ENCODE peak calls at places on chromosomes 7 and 10, in five cellular contexts. One of them, this sample, is unnamed.
A peak's percentile ranks its signal among the peaks of the same experiment; 100 is the strongest.

GRCh38 chr10:3961082-3961481 is 176.1 kb upstream of the KLF6 start:
- DNase-seq in Peyer's patch: peak; percentile 73
- DNase-seq in spleen: no peak
- DNase-seq in IMR-90: no peak
- DNase-seq in thyroid gland: no peak
- DNase-seq in this sample: no peak

GRCh38 chr10:26725837-26726727 is 28.6 kb downstream of the PDSS1 start:
- DNase-seq in Peyer's patch: peak; percentile 77
- DNase-seq in spleen: peak; percentile 83
- DNase-seq in IMR-90: peak; percentile 67
- DNase-seq in thyroid gland: peak; percentile 78
- DNase-seq in this sample: no peak

GRCh38 chr10:133295426-133296320 is 13.0 kb downstream of the TUBGCP2 start:
- DNase-seq in Peyer's patch: no peak
- DNase-seq in spleen: peak; percentile 71
- DNase-seq in IMR-90: no peak
- DNase-seq in thyroid gland: no peak
- DNase-seq in this sample: no peak

GRCh38 chr7:90736968-90737939 is 141.1 kb downstream of the CDK14 start:
- DNase-seq in Peyer's patch: peak; percentile 50
- DNase-seq in spleen: no peak
- DNase-seq in IMR-90: no peak
- DNase-seq in thyroid gland: no peak
- DNase-seq in this sample: no peak

GRCh38 chr10:18044976-18045720 is 93.4 kb downstream of the SLC39A12 start:
- DNase-seq in Peyer's patch: no peak
- DNase-seq in spleen: no peak
- DNase-seq in IMR-90: peak; percentile 96
- DNase-seq in thyroid gland: no peak
- DNase-seq in this sample: no peak

GRCh38 chr7:92375013-92375412 is 72.3 kb upstream of the GATAD1 start:
- DNase-seq in Peyer's patch: no peak
- DNase-seq in spleen: no peak
- DNase-seq in IMR-90: peak; percentile 33
- DNase-seq in thyroid gland: no peak
- DNase-seq in this sample: no peak

GRCh38 chr10:36003031-36003600 is 361.0 kb upstream of the FZD8 start:
- DNase-seq in Peyer's patch: no peak
- DNase-seq in spleen: no peak
- DNase-seq in IMR-90: no peak
- DNase-seq in thyroid gland: no peak
- DNase-seq in this sample: no peak

GRCh38 chr7:121054925-121055324 is 66.4 kb downstream of the CPED1 start:
- DNase-seq in Peyer's patch: no peak
- DNase-seq in spleen: no peak
- DNase-seq in IMR-90: no peak
- DNase-seq in thyroid gland: no peak
- DNase-seq in this sample: no peak

GRCh38 chr7:108166687-108167086 is 36.5 kb upstream of the LAMB4 start:
- DNase-seq in Peyer's patch: no peak
- DNase-seq in spleen: no peak
- DNase-seq in IMR-90: no peak
- DNase-seq in thyroid gland: no peak
- DNase-seq in this sample: no peak

GRCh38 chr10:1356349-1356748 is 300.2 kb downstream of the WDR37 start:
- DNase-seq in Peyer's patch: no peak
- DNase-seq in spleen: no peak
- DNase-seq in IMR-90: no peak
- DNase-seq in thyroid gland: no peak
- DNase-seq in this sample: peak; percentile 53

GRCh38 chr7:14892961-14893360 is 9.6 kb downstream of the DGKB start:
- DNase-seq in Peyer's patch: no peak
- DNase-seq in spleen: no peak
- DNase-seq in IMR-90: no peak
- DNase-seq in thyroid gland: no peak
- DNase-seq in this sample: no peak

GRCh38 chr7:27453702-27454405 is 208.8 kb downstream of the HIBADH start:
- DNase-seq in Peyer's patch: no peak
- DNase-seq in spleen: no peak
- DNase-seq in IMR-90: peak; percentile 89
- DNase-seq in thyroid gland: no peak
- DNase-seq in this sample: no peak

GRCh38 chr7:12747687-12748306 is 60.4 kb downstream of the ARL4A start:
- DNase-seq in Peyer's patch: no peak
- DNase-seq in spleen: no peak
- DNase-seq in IMR-90: peak; percentile 38
- DNase-seq in thyroid gland: no peak
- DNase-seq in this sample: no peak

DNA sequence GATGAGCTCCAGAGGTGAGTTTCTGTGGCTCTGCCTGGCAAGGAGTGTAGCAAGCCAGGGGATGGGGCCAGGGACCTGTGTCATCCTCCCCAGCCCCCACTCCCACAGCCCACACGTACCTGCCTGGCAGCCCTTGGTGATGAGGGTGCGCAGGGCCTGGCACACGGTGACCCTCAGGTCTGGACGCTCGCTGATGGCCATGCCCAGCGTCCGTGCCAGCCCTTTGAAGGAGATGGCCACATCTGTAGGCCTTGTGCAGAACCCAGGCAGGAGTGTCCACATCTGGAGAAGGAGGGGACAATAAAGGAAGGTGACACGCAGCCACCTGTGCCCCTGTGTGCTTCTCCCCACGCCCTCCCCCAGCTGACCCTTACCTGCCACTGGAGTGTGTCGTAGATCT is 27.7 kb downstream of the RRP12 start:
- DNase-seq in Peyer's patch: no peak
- DNase-seq in spleen: peak; percentile 73
- DNase-seq in IMR-90: no peak
- DNase-seq in thyroid gland: no peak
- DNase-seq in this sample: no peak
- TF ChIP-seq POLR2A in Peyer's patch: no peak
- TF ChIP-seq POLR2A in spleen: no peak
- TF ChIP-seq POLR2A in IMR-90: no peak
- TF ChIP-seq POLR2A in thyroid gland: no peak
- TF ChIP-seq POLR2A in this sample: no peak

GRCh38 chr10:86757110-86757790 is 831 bp downstream of the BMPR1A start:
- DNase-seq in Peyer's patch: peak; percentile 53
- DNase-seq in spleen: peak; percentile 83
- DNase-seq in IMR-90: peak; percentile 65
- DNase-seq in thyroid gland: peak; percentile 62
- DNase-seq in this sample: peak; percentile 72
- TF ChIP-seq CTCF in Peyer's patch: no peak
- TF ChIP-seq CTCF in spleen: no peak
- TF ChIP-seq CTCF in IMR-90: peak; percentile 38
- TF ChIP-seq CTCF in thyroid gland: peak; percentile 30
- TF ChIP-seq CTCF in this sample: peak; percentile 15

DNA sequence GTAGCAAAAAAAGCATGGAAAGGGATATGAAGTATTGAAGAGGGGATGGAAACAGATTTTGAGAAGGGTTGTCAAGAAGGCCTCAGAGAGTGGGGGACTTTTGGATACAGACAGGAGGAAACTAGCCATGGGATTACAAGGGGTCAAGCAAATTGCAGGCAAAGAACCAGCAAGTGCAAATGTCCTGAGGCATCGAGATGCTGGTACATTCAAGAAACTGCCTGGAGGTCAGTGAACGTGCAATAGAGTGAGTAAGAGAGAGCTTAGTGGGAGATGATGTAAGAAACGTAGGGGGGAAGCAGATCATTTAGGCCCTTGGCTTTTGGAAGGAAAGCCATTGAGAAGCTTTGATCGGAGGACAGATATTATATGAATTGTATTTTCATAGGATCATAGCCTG is 227.4 kb upstream of the AGK start:
- DNase-seq in Peyer's patch: no peak
- DNase-seq in spleen: no peak
- DNase-seq in IMR-90: no peak
- DNase-seq in thyroid gland: no peak
- DNase-seq in this sample: no peak
- H3K4me1 ChIP-seq in Peyer's patch: no peaks in the 10 kb centered on the region
- H3K4me1 ChIP-seq in spleen: no peaks in the 10 kb centered on the region
- H3K4me1 ChIP-seq in IMR-90: no peaks in the 10 kb centered on the region
- H3K4me1 ChIP-seq in thyroid gland: no peaks in the 10 kb centered on the region
- H3K4me1 ChIP-seq in this sample: no peaks in the 10 kb centered on the region

DNA sequence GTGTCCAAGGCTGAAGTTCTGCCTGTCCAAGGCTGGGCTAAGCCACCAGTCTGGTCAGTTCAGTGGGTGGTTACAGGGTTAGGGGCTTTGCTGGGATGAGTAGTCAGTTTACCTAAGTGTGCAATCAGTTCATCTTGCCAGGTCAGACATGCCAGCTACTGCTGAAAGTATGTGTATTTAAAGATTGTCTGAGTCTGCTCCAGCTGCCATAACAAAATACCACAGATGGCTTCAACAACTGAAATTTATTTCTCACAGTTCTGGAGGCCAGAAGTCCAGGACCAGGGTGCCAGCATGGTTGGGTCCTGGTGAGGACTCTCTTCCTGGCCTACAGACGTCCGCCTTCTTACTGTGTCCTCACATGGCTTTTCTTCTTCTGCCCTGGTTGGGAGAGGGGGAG is 52.4 kb upstream of the TNS3 start:
- DNase-seq in Peyer's patch: no peak
- DNase-seq in spleen: no peak
- DNase-seq in IMR-90: peak; percentile 78
- DNase-seq in thyroid gland: no peak
- DNase-seq in this sample: no peak
- TF ChIP-seq POLR2A in Peyer's patch: no peak
- TF ChIP-seq POLR2A in spleen: no peak
- TF ChIP-seq POLR2A in IMR-90: no peak
- TF ChIP-seq POLR2A in thyroid gland: no peak
- TF ChIP-seq POLR2A in this sample: no peak

GRCh38 chr10:70265032-70265689 is 18.6 kb downstream of the NPFFR1 start:
- DNase-seq in Peyer's patch: no peak
- DNase-seq in spleen: no peak
- DNase-seq in IMR-90: no peak
- DNase-seq in thyroid gland: peak; percentile 49
- DNase-seq in this sample: no peak
- TF ChIP-seq CTCF in Peyer's patch: no peak
- TF ChIP-seq CTCF in spleen: no peak
- TF ChIP-seq CTCF in IMR-90: peak; percentile 5
- TF ChIP-seq CTCF in thyroid gland: peak; percentile 49
- TF ChIP-seq CTCF in this sample: no peak

DNA sequence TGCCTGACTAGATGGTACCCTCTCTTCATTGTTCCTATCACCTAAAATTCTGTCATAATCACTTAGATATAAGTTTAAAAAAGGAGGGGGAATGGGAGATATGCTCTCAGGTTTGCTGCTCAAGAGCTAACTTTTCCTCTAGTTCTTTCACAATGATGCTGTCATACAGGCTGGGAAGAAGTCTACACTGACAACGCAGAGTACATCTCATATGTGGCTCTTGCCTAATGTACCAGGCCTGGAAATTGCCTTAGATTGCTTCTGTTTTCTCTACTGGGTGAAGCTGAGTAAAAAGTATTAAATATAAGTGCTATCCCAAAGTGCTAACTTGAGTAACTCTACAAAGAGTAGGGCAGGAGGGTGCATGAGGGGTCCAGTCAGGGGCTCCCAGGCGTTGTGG is 43.8 kb upstream of the BET1 start:
- DNase-seq in Peyer's patch: no peak
- DNase-seq in spleen: no peak
- DNase-seq in IMR-90: no peak
- DNase-seq in thyroid gland: no peak
- DNase-seq in this sample: no peak
- H3K4me1 ChIP-seq in Peyer's patch: no peaks in the 10 kb centered on the region
- H3K4me1 ChIP-seq in spleen: peaks cover 10% of the 10 kb centered on the region
- H3K4me1 ChIP-seq in IMR-90: peaks cover 2% of the 10 kb centered on the region
- H3K4me1 ChIP-seq in thyroid gland: peaks cover 9% of the 10 kb centered on the region
- H3K4me1 ChIP-seq in this sample: no peaks in the 10 kb centered on the region

GRCh38 chr10:29737209-29737565 is 102.4 kb upstream of the SVIL start:
- DNase-seq in Peyer's patch: no peak
- DNase-seq in spleen: no peak
- DNase-seq in IMR-90: no peak
- DNase-seq in thyroid gland: peak; percentile 21
- DNase-seq in this sample: no peak

GRCh38 chr10:29734640-29734979 is 99.8 kb upstream of the SVIL start:
- DNase-seq in Peyer's patch: no peak
- DNase-seq in spleen: no peak
- DNase-seq in IMR-90: no peak
- DNase-seq in thyroid gland: no peak
- DNase-seq in this sample: peak; percentile 69

GRCh38 chr10:29736325-29737208 is 101.8 kb upstream of the SVIL start:
- DNase-seq in Peyer's patch: peak; percentile 61
- DNase-seq in spleen: peak; percentile 88
- DNase-seq in IMR-90: peak; percentile 55
- DNase-seq in thyroid gland: peak; percentile 82
- DNase-seq in this sample: no peak

GRCh38 chr10:29734980-29735627 is 100.3 kb upstream of the SVIL start:
- DNase-seq in Peyer's patch: peak; percentile 68
- DNase-seq in spleen: peak; percentile 94
- DNase-seq in IMR-90: no peak
- DNase-seq in thyroid gland: peak; percentile 69
- DNase-seq in this sample: peak; percentile 88

DNA sequence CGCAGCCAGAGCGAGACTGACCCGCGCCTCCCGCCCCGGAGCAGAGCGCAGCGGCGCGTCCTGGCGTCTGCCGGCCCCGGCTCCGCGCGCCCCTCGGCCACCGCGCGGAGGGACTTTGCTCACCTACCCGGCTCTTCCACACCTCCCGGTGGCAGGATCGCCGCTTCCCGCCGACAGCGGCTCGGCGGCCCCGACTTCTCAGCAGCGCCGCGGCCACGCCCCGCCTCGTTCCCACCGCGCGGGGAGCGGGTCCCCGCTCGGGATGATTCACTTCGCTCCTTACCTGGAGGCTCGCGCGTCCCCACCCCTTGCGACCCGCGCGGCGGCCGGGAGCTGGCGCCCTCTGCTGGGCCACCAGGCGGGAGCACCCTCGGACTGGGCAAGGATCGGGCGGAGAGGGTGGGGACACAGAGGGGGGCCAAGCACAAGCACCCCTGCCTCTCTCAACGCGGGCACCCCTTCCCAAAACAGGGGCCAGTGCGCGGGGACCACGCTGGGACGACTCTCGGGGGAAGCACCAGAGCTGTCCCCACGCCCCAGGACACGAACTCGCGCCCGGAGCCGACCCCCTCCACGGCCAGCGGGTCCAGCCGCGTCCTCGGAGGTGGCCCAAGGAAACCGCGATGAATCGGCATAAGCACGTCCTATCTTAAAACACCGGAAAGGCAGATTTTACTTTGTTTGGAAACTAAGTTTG is 101.0 kb upstream of the SVIL start:
- DNase-seq in Peyer's patch: peak; percentile 89
- DNase-seq in spleen: peak; percentile 97
- DNase-seq in IMR-90: peak; percentile 67
- DNase-seq in thyroid gland: peak; percentile 93
- DNase-seq in this sample: peak; percentile 91
- TF ChIP-seq POLR2A in Peyer's patch: no peak
- TF ChIP-seq POLR2A in spleen: no peak
- TF ChIP-seq POLR2A in IMR-90: no peak
- TF ChIP-seq POLR2A in thyroid gland: peak; percentile 91
- TF ChIP-seq POLR2A in this sample: peak; percentile 32

GRCh38 chr10:87059401-87059800 is 35.2 kb downstream of the GLUD1 start:
- DNase-seq in Peyer's patch: no peak
- DNase-seq in spleen: no peak
- DNase-seq in IMR-90: no peak
- DNase-seq in thyroid gland: no peak
- DNase-seq in this sample: no peak

GRCh38 chr10:87058171-87058570 is 36.5 kb downstream of the GLUD1 start:
- DNase-seq in Peyer's patch: no peak
- DNase-seq in spleen: no peak
- DNase-seq in IMR-90: no peak
- DNase-seq in thyroid gland: no peak
- DNase-seq in this sample: no peak

GRCh38 chr10:87053121-87053520 is 33.0 kb downstream of the FAM25A start:
- DNase-seq in Peyer's patch: no peak
- DNase-seq in spleen: no peak
- DNase-seq in IMR-90: no peak
- DNase-seq in thyroid gland: no peak
- DNase-seq in this sample: no peak

GRCh38 chr10:87053577-87054181 is 33.6 kb downstream of the FAM25A start:
- DNase-seq in Peyer's patch: no peak
- DNase-seq in spleen: no peak
- DNase-seq in IMR-90: no peak
- DNase-seq in thyroid gland: no peak
- DNase-seq in this sample: no peak

GRCh38 chr10:87054373-87055295 is 34.5 kb downstream of the FAM25A start:
- DNase-seq in Peyer's patch: no peak
- DNase-seq in spleen: no peak
- DNase-seq in IMR-90: peak; percentile 85
- DNase-seq in thyroid gland: no peak
- DNase-seq in this sample: no peak
- TF ChIP-seq CTCF in Peyer's patch: no peak
- TF ChIP-seq CTCF in spleen: no peak
- TF ChIP-seq CTCF in IMR-90: peak; percentile 46
- TF ChIP-seq CTCF in thyroid gland: no peak
- TF ChIP-seq CTCF in this sample: no peak